ENCODE peak calls at places on chromosomes 2 and 18, in four cellular contexts. Q, H, A and K are unnamed samples.

GRCh38 chr2:182631299-182631698 is 84.8 kb upstream of the DNAJC10 start:
- DNase-seq in Q (no peak), H (no peak), A (no peak), K (no peak)

GRCh38 chr2:120231974-120232635 is 8.9 kb upstream of the TMEM185B start:
- DNase-seq in Q (no peak), H (no peak), A (no peak), K (peak; percentile 52)

GRCh38 chr18:42275949-42276730 is 321.1 kb downstream of the PIK3C3 start:
- DNase-seq in Q (no peak), H (no peak), A (no peak), K (no peak)

GRCh38 chr2:17482651-17483050 is 35.6 kb downstream of the RAD51AP2 start:
- DNase-seq in Q (no peak), H (no peak), A (peak; percentile 66), K (no peak)

GRCh38 chr2:149611100-149611820 is 23.7 kb upstream of the MMADHC start:
- DNase-seq in Q (no peak), H (peak; percentile 23), A (no peak), K (no peak)

GRCh38 chr2:84880645-84881521 is at the start of gene TRABD2A:
- DNase-seq in Q (peak; percentile 45), H (peak; percentile 67), A (no peak), K (peak; percentile 34)

GRCh38 chr2:98822301-98823164 is 91.6 kb upstream of the MGAT4A start:
- DNase-seq in Q (peak; percentile 91), H (peak; percentile 72), A (no peak), K (no peak)

GRCh38 chr2:124027182-124027581 is 2.1 kb downstream of the CNTNAP5 start:
- DNase-seq in Q (peak; percentile 68), H (peak; percentile 31), A (peak; percentile 64), K (peak; percentile 27)

GRCh38 chr18:10041180-10041579 is 127.4 kb downstream of the VAPA start:
- DNase-seq in Q (no peak), H (no peak), A (no peak), K (no peak)

GRCh38 chr18:38663270-38663669 is 1097.7 kb upstream of the CELF4 start:
- DNase-seq in Q (no peak), H (no peak), A (no peak), K (no peak)

GRCh38 chr2:163682695-163683094 is 53.1 kb downstream of the FIGN start:
- DNase-seq in Q (no peak), H (no peak), A (peak; percentile 56), K (no peak)

GRCh38 chr2:156405586-156405985 is 30.6 kb upstream of the GPD2 start:
- DNase-seq in Q (no peak), H (no peak), A (peak; percentile 7), K (peak; percentile 30)

GRCh38 chr2:108621087-108621559 is 86.9 kb downstream of the LIMS1 start:
- DNase-seq in Q (no peak), H (peak; percentile 37), A (no peak), K (peak; percentile 51)

GRCh38 chr2:127945281-127945680 is 59.5 kb upstream of the AMMECR1L start:
- DNase-seq in Q (no peak), H (no peak), A (no peak), K (no peak)

GRCh38 chr2:228039752-228040534 is 141.5 kb downstream of the SPHKAP start:
- DNase-seq in Q (peak; percentile 25), H (no peak), A (peak; percentile 41), K (no peak)

GRCh38 chr2:239386001-239386670 is 14.7 kb downstream of the HDAC4 start:
- DNase-seq in Q (no peak), H (no peak), A (no peak), K (no peak)

GRCh38 chr18:47549141-47549540 is 297.7 kb upstream of the SKOR2 start:
- DNase-seq in Q (no peak), H (no peak), A (no peak), K (no peak)

GRCh38 chr18:32093523-32093922 is 1.8 kb downstream of the RNF138 start:
- DNase-seq in Q (peak; percentile 24), H (no peak), A (peak; percentile 29), K (peak; percentile 77)

GRCh38 chr18:5943514-5943913 is 48.2 kb upstream of the TMEM200C start:
- DNase-seq in Q (no peak), H (no peak), A (no peak), K (no peak)

GRCh38 chr18:48841381-48842258 is 109.1 kb downstream of the SMAD7 start:
- DNase-seq in Q (peak; percentile 77), H (no peak), A (peak; percentile 27), K (peak; percentile 60)

GRCh38 chr2:69298261-69298660 is 88.8 kb downstream of the GFPT1 start:
- DNase-seq in Q (no peak), H (no peak), A (peak; percentile 37), K (no peak)
- TF ChIP-seq FOXJ3 in Q (no peak), H (no peak), A (no peak), K (no peak)

GRCh38 chr18:22613058-22613690 is 195.5 kb upstream of the CTAGE1 start:
- DNase-seq in Q (no peak), H (no peak), A (no peak), K (no peak)

GRCh38 chr18:22609642-22610041 is 191.9 kb upstream of the CTAGE1 start:
- DNase-seq in Q (no peak), H (no peak), A (peak; percentile 16), K (no peak)

GRCh38 chr18:22613788-22614187 is 196.1 kb upstream of the CTAGE1 start:
- DNase-seq in Q (no peak), H (no peak), A (no peak), K (no peak)
- TF ChIP-seq FOXJ3 in Q (no peak), H (no peak), A (no peak), K (no peak)

DNA sequence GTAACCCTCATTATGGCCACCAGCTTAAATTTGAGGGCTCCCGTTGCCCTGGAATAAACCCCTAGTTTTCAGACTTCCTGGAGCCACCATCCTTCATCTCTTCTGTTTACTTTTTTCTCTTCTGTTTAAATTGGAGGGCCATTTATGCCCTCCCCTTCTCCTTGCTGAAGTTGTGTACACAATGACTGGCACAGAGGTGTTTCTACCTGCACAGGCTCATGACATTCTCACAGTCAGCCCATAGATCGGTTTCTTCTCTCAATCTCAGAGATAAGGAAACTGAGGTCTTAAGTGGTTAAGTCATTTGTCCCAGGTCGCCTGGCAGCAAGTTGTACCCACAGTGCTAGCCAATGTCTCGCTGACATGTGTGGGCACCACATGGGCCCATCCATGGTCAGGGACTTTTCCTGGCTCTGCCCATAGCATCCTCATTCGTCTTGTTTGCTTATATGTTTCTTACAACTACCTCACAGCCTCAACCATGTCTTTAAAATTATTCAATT is 66.2 kb upstream of the ST3GAL5 start:
- DNase-seq in Q (no peak), H (no peak), A (peak; percentile 71), K (no peak)
- TF ChIP-seq FOXJ3 in Q (no peak), H (no peak), A (no peak), K (no peak)

DNA sequence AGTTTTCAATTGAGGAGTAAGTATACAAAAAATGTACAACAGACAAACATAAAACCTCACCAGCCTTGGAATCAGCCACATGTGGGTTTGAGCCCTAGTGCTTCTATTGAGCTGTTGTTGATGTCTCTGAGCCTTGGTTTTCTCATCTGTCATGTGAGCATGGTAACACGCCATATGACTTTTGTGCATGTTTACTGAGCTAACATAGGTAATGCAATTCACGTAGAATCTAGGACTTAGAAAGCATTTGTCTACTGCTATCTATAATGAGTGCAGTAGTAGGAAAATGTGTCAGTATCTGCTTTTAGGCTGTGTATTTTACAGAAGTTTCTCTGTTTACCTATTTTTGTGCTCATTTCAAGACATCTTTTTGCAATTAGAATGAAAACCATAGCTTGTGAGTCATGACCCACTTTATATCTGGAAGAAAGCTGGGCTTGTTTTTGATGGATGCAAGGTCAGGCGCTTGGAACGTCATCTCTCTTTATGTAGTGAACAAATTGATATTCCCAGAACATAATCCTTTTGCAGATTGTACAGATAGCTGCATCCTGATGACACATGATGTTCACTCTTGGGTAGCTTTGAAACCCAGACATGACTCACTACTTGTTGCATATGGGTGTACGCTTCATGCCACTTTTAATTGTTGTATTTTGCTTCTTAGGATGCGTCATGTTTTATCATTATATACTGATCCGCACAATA is 94.3 kb downstream of the RNF144A start:
- DNase-seq in Q (no peak), H (no peak), A (no peak), K (no peak)
- TF ChIP-seq FOXJ3 in Q (no peak), H (no peak), A (no peak), K (no peak)

DNA sequence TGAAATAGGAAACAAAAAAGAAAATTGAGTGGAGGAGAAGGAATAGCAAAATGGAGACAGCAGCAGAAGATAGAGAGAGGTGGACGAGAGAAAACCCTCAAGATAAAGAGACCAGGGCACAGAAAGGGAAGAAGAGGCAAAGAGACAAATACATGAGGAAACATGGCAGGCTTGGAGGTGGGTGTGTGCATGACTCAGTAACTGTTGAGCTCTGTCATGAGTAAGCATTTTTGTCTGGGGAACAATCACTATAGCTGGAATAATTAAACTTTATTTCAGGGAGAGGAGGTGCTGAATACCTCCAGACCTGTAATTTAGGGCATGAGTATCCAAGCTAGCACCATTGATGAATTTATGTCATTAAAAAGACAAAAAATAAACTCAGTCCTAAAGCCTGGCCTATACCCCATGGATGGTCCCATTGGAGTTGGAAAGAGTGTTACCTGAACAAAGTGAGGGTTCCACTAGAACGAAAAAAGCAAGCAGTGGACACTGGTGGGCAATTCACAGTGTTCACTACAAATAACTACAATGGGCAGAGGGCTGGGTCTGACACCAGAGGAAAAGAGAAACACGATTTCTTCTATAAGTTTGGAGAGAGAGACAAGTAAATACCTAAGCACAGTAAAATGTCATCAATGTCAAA is 145.5 kb downstream of the ADCYAP1 start:
- DNase-seq in Q (no peak), H (no peak), A (no peak), K (peak; percentile 77)
- TF ChIP-seq FOXJ3 in Q (no peak), H (no peak), A (no peak), K (no peak)

GRCh38 chr2:219765236-219765635 is 137.8 kb downstream of the SLC4A3 start:
- DNase-seq in Q (no peak), H (no peak), A (no peak), K (no peak)

GRCh38 chr2:219758907-219759680 is 131.7 kb downstream of the SLC4A3 start:
- DNase-seq in Q (no peak), H (no peak), A (no peak), K (no peak)

GRCh38 chr2:219759801-219760200 is 132.4 kb downstream of the SLC4A3 start:
- DNase-seq in Q (no peak), H (no peak), A (no peak), K (no peak)
- TF ChIP-seq FOXJ3 in Q (no peak), H (no peak), A (no peak), K (no peak)